ENCODE peak calls at places on chromosomes 5 and 9, in four cellular contexts. B, T, N and H are unnamed samples.

GRCh38 chr9:14326264-14326826 is 12.4 kb upstream of the NFIB start:
- DNase-seq in B (peak; percentile 47), T (no peak), N (no peak), H (no peak)

GRCh38 chr5:33711094-33711670 is 180.6 kb downstream of the ADAMTS12 start:
- DNase-seq in B (no peak), T (peak; percentile 73), N (no peak), H (no peak)

GRCh38 chr5:133406208-133406607 is 206.1 kb downstream of the FSTL4 start:
- DNase-seq in B (no peak), T (no peak), N (no peak), H (no peak)

GRCh38 chr5:65774346-65774745 is 52.3 kb downstream of the NLN start:
- DNase-seq in B (no peak), T (no peak), N (no peak), H (no peak)

GRCh38 chr5:178989311-178989710 is 5.8 kb downstream of the GRM6 start:
- DNase-seq in B (no peak), T (no peak), N (no peak), H (no peak)

GRCh38 chr9:82584349-82584846 is 478.5 kb downstream of the RASEF start:
- DNase-seq in B (no peak), T (no peak), N (no peak), H (no peak)

GRCh38 chr5:54900906-54901725 is 84.3 kb downstream of the ESM1 start:
- DNase-seq in B (no peak), T (peak; percentile 89), N (peak; percentile 21), H (peak; percentile 64)

GRCh38 chr9:30967484-30967883 is 1417.0 kb upstream of the ACO1 start:
- DNase-seq in B (peak; percentile 14), T (no peak), N (no peak), H (no peak)

GRCh38 chr5:143248822-143249579 is 154.5 kb downstream of the NR3C1 start:
- DNase-seq in B (peak; percentile 68), T (no peak), N (no peak), H (no peak)

GRCh38 chr5:147985593-147985992 is 78.2 kb upstream of the SPINK5 start:
- DNase-seq in B (no peak), T (no peak), N (no peak), H (no peak)

GRCh38 chr5:173016621-173017046 is 33.1 kb downstream of the ATP6V0E1 start:
- DNase-seq in B (peak; percentile 36), T (peak; percentile 74), N (no peak), H (peak; percentile 45)

GRCh38 chr5:142906863-142907671 is 136.9 kb downstream of the ARHGAP26 start:
- DNase-seq in B (no peak), T (peak; percentile 71), N (no peak), H (no peak)

DNA sequence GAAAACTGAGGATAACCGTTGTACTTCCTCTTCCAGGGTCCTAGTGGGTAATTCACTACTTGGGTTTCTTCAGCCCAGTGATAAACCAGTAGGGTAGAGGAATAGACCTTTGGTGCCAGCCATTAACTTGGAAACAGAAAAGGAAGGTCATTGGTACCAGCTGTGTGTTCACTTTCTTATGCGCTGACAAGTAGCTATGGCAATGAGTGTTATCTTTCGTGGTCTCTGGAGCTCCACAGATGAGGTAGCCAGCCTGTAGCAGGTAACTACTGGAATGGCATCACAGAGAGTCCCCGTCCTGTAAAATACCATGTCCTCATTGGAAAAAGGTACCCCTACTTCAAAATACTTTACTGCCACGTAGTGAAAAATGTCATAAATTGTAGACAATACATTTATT is 2.3 kb downstream of the UHRF2 start:
- DNase-seq in B (no peak), T (no peak), N (no peak), H (no peak)
- H3K4me3 ChIP-seq in B (peak overlapping the region; percentile 94), T (no peak overlapping the region), N (no peak overlapping the region), H (peak overlapping the region; percentile 87)

GRCh38 chr5:124675921-124676846 is 70.3 kb downstream of the ZNF608 start:
- DNase-seq in B (no peak), T (no peak), N (no peak), H (no peak)
- TF ChIP-seq POLR2A in B (no peak), T (no peak), N (no peak), H (no peak)

GRCh38 chr5:129078660-129079059 is 15.9 kb upstream of the ISOC1 start:
- DNase-seq in B (no peak), T (no peak), N (no peak), H (no peak)
- H3K4me3 ChIP-seq in B (no peak overlapping the region), T (no peak overlapping the region), N (no peak overlapping the region), H (no peak overlapping the region)

DNA sequence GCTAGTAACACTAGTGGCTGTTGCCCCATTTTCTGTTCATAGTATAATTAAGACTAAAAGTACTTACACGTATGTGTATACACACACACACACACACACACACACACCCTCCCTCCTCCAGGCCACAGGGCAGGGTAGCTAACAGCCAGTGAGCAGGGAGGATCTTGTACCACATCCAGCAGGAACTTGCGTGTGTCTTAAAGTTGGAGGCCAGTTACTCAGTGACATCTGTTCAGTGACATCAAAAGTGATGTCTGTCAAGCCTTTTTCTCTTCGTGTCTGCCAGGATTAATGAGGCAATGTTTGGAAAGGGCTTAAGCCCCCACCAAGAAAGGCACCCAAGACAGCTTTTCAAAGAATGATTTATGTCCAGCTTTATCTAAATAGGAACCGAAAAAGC is 149.4 kb upstream of the KLF4 start:
- DNase-seq in B (peak; percentile 42), T (peak; percentile 91), N (peak; percentile 80), H (peak; percentile 46)
- TF ChIP-seq POLR2A in B (no peak), T (no peak), N (no peak), H (no peak)

GRCh38 chr9:97804059-97804365 is 49.0 kb upstream of the FOXE1 start:
- DNase-seq in B (no peak), T (no peak), N (no peak), H (no peak)
- H3K4me3 ChIP-seq in B (peak overlapping the region; percentile 79), T (no peak overlapping the region), N (no peak overlapping the region), H (no peak overlapping the region)

GRCh38 chr5:134508521-134509195 is 16.8 kb upstream of the JADE2 start:
- DNase-seq in B (no peak), T (peak; percentile 35), N (no peak), H (no peak)

GRCh38 chr5:134510970-134511795 is 14.3 kb upstream of the JADE2 start:
- DNase-seq in B (peak; percentile 82), T (no peak), N (no peak), H (no peak)

GRCh38 chr5:134509308-134510040 is 16.0 kb upstream of the JADE2 start:
- DNase-seq in B (peak; percentile 35), T (peak; percentile 26), N (no peak), H (no peak)

GRCh38 chr5:134512661-134512999 is 12.8 kb upstream of the JADE2 start:
- DNase-seq in B (no peak), T (no peak), N (peak; percentile 33), H (no peak)

DNA sequence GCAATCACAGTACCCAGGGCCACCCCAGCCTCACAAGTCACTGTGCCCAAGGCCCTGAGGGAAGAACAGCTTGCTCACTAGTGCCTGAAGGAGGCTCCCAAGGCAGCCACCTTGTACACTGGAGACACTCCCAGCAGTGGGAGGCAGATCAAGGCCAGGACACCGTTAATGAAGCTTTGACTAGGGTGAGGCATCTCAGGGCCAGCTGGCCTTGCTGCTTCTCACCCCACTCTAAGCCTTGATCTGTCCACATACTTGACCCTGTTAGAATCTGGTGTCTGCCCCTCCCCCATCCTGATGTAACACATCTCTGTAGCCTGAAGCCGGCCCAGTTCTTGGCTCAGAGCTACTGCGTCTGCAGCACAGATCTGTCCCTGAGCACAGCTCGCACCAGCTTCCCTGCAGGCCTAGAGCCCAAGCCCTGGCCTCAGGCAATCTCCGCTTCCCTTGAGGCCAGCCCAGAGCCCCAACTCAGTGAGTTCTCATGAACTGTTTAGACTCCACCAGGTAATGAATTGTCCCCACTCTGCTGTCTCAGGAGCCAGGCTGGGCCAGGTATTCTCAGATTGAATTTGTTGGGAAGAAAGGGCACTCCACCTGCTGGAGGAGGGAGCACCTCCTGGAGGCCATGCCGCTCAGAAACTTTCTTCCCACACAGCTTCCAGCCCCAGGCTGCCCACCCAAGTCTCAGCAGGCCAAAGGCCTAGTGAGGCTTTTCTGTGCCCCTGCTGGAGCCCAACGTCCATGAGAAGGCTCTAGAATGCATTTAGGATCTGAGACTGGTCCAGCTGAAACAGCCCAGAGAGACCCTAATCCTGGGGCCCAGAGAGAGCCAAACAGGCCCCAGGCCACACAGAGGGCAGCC is 13.4 kb upstream of the JADE2 start:
- DNase-seq in B (peak; percentile 82), T (peak; percentile 94), N (peak; percentile 90), H (peak; percentile 79)
- TF ChIP-seq POLR2A in B (no peak), T (no peak), N (no peak), H (no peak)

GRCh38 chr9:127855522-127855921 is 1.1 kb upstream of the ENG start:
- DNase-seq in B (no peak), T (no peak), N (no peak), H (no peak)

GRCh38 chr9:127856094-127856740 is 1.8 kb upstream of the ENG start:
- DNase-seq in B (no peak), T (no peak), N (peak; percentile 29), H (no peak)

GRCh38 chr9:127852829-127853228 is 1.6 kb downstream of the ENG start:
- DNase-seq in B (no peak), T (no peak), N (no peak), H (no peak)

GRCh38 chr9:127854169-127854833 is at the start of gene ENG:
- DNase-seq in B (no peak), T (peak; percentile 90), N (peak; percentile 92), H (peak; percentile 66)

DNA sequence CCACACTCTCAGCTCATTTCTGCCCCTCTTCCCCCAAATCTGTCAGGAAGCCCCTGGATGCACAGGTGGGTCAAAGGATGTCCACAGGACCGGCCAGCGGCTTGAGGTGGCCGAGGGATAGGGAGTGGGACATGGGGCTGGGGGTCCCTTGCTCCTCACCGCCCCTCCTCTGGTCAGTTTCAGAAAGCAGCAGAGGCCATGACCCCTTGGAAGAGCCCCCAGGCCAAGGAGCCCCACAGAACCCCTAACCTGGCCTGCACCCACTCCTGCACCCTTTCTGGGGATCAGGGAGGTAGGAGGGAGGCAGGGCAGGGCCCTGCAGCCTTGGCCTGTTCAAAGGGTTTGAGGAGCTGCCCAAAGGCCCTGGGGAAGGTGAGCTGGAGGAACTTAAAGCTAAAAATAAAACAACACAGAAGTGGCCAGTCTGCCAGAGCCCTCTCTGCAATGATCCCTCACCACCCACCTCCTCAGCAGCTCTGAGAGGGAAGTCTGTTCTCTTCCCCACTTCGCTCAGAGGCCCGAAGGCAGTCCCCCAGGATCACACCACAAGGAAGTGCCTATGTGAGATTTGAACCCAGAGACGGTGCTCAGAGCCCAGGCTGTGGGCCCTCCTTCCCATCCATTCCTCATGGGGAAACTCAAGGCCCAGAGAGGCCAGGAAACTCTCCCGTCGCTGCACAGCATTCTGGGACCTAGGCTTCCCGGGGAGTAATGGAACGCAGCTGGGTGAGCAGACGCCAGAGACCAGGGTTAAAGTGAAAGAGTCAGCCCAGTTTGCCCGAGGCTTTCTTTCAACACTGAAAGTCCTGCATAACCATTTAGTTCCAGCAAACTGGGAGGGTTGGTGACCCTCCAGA is 918 bp downstream of the ENG start:
- DNase-seq in B (no peak), T (no peak), N (no peak), H (no peak)
- H3K4me3 ChIP-seq in B (no peak overlapping the region), T (peak overlapping the region; percentile 30), N (peak overlapping the region; percentile 71), H (peak overlapping the region; percentile 82)

DNA sequence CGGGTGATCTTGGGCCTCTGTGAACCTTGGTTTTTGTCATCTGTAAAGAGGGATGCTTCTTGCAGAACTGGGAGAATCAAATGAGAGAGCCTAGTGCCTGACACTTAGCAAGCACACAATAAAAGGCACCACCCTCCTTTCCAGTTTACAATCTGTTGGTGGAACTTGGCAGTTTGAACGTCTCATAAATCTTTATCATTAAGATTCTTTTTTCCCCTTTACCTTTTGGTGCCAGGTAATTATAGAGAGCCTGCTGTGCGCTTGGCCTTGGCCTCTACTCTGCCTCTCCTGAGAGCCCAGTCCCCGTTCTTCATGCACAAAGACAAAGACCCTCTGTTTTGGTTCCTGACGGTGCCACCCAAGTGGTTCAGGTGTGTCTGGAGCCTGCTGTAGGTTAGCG is 55.2 kb downstream of the PPARGC1B start:
- DNase-seq in B (no peak), T (no peak), N (no peak), H (no peak)
- TF ChIP-seq POLR2A in B (no peak), T (peak; percentile 30), N (no peak), H (no peak)